ENCODE peak calls at places on chromosomes 2 and 18, in nine cellular contexts. S, R, W, P, I, D, T, U and L are unnamed samples.

GRCh38 chr2:28052691-28053090 is 162.2 kb downstream of the BABAM2 start:
- DNase-seq in S (no peak), R (no peak), W (no peak), P (no peak), I (peak), D (no peak), T (no peak), U (no peak), L (no peak)

GRCh38 chr2:122210898-122211605 is 455.6 kb downstream of the TSN start:
- DNase-seq in S (no peak), R (no peak), W (no peak), P (no peak), I (no peak), D (no peak), T (no peak), U (no peak), L (no peak)

GRCh38 chr18:31618801-31619200 is 27.1 kb downstream of the TTR start:
- DNase-seq in S (no peak), R (no peak), W (no peak), P (no peak), I (no peak), D (no peak), T (no peak), U (no peak), L (no peak)

GRCh38 chr18:49876536-49876935 is 63.2 kb upstream of the ACAA2 start:
- DNase-seq in S (no peak), R (no peak), W (no peak), P (no peak), I (no peak), D (no peak), T (no peak), U (no peak), L (no peak)

GRCh38 chr2:235639387-235639786 is 145.5 kb downstream of the AGAP1 start:
- DNase-seq in S (peak), R (no peak), W (no peak), P (peak), I (peak), D (no peak), T (peak), U (peak), L (peak)

GRCh38 chr2:50943781-50944180 is 88.2 kb downstream of the NRXN1 start:
- DNase-seq in S (no peak), R (no peak), W (no peak), P (no peak), I (no peak), D (no peak), T (no peak), U (no peak), L (no peak)

GRCh38 chr2:229901819-229902218 is 20.0 kb downstream of the TRIP12 start:
- DNase-seq in S (peak), R (no peak), W (no peak), P (peak), I (peak), D (peak), T (no peak), U (no peak), L (peak)

GRCh38 chr2:29425866-29426265 is 310.7 kb downstream of the CLIP4 start:
- DNase-seq in S (no peak), R (no peak), W (no peak), P (no peak), I (no peak), D (no peak), T (no peak), U (no peak), L (no peak)

GRCh38 chr2:9966491-9967022 is 15.1 kb downstream of the GRHL1 start:
- DNase-seq in S (no peak), R (no peak), W (no peak), P (no peak), I (no peak), D (no peak), T (no peak), U (no peak), L (no peak)

GRCh38 chr2:20560891-20561702 is 89.8 kb downstream of the HS1BP3 start:
- DNase-seq in S (no peak), R (no peak), W (no peak), P (no peak), I (no peak), D (no peak), T (no peak), U (no peak), L (no peak)

GRCh38 chr2:46803911-46804670 is 111.5 kb downstream of the MCFD2 start:
- DNase-seq in S (peak), R (no peak), W (no peak), P (peak), I (peak), D (peak), T (no peak), U (no peak), L (peak)

GRCh38 chr18:60809937-60810336 is 437.4 kb upstream of the MC4R start:
- DNase-seq in S (no peak), R (no peak), W (no peak), P (no peak), I (no peak), D (no peak), T (no peak), U (no peak), L (no peak)

GRCh38 chr18:22223263-22223960 is 54.0 kb downstream of the GATA6 start:
- DNase-seq in S (peak), R (peak), W (no peak), P (peak), I (peak), D (peak), T (peak), U (peak), L (no peak)

GRCh38 chr2:177391822-177392372 is 676 bp upstream of the AGPS start:
- DNase-seq in S (no peak), R (no peak), W (no peak), P (no peak), I (no peak), D (no peak), T (no peak), U (no peak), L (no peak)

GRCh38 chr2:112074506-112074905 is 19.4 kb downstream of the TMEM87B start:
- DNase-seq in S (no peak), R (no peak), W (no peak), P (no peak), I (no peak), D (no peak), T (no peak), U (no peak), L (no peak)

GRCh38 chr18:38611036-38611964 is 1045.7 kb upstream of the CELF4 start:
- DNase-seq in S (no peak), R (no peak), W (no peak), P (no peak), I (no peak), D (no peak), T (no peak), U (peak), L (no peak)

GRCh38 chr18:75226301-75226955 is 15.8 kb downstream of the TSHZ1 start:
- DNase-seq in S (no peak), R (no peak), W (no peak), P (no peak), I (peak), D (no peak), T (no peak), U (no peak), L (no peak)

GRCh38 chr2:119914266-119914665 is 98.6 kb upstream of the EPB41L5 start:
- DNase-seq in S (no peak), R (no peak), W (no peak), P (no peak), I (no peak), D (no peak), T (no peak), U (no peak), L (no peak)

GRCh38 chr2:165182029-165182428 is 21.8 kb downstream of the SCN3A start:
- DNase-seq in S (no peak), R (no peak), W (no peak), P (no peak), I (no peak), D (no peak), T (no peak), U (no peak), L (no peak)

GRCh38 chr2:237702439-237703397 is 75.3 kb downstream of the LRRFIP1 start:
- DNase-seq in S (peak), R (no peak), W (no peak), P (peak), I (peak), D (no peak), T (no peak), U (peak), L (peak)

GRCh38 chr2:221501210-221501882 is 70.8 kb downstream of the EPHA4 start:
- DNase-seq in S (peak), R (no peak), W (no peak), P (no peak), I (peak), D (no peak), T (no peak), U (no peak), L (no peak)

GRCh38 chr18:49863769-49864615 is 50.7 kb upstream of the ACAA2 start:
- DNase-seq in S (no peak), R (no peak), W (no peak), P (no peak), I (no peak), D (no peak), T (no peak), U (no peak), L (no peak)

GRCh38 chr2:47043142-47043890 is 111.8 kb downstream of the STPG4 start:
- DNase-seq in S (peak), R (peak), W (no peak), P (no peak), I (peak), D (peak), T (no peak), U (peak), L (peak)

GRCh38 chr2:37343537-37344434 is 644 bp upstream of the QPCT start:
- DNase-seq in S (peak), R (no peak), W (peak), P (no peak), I (peak), D (no peak), T (no peak), U (peak), L (peak)

GRCh38 chr2:159147687-159148086 is 138.8 kb downstream of the WDSUB1 start:
- DNase-seq in S (no peak), R (no peak), W (no peak), P (no peak), I (no peak), D (no peak), T (no peak), U (no peak), L (no peak)

GRCh38 chr2:159150208-159150607 is 136.3 kb downstream of the WDSUB1 start:
- DNase-seq in S (no peak), R (no peak), W (no peak), P (no peak), I (no peak), D (no peak), T (no peak), U (no peak), L (no peak)

GRCh38 chr2:159146930-159147666 is 139.4 kb downstream of the WDSUB1 start:
- DNase-seq in S (no peak), R (no peak), W (no peak), P (peak), I (no peak), D (peak), T (no peak), U (peak), L (no peak)

GRCh38 chr2:159149786-159150185 is 136.7 kb downstream of the WDSUB1 start:
- DNase-seq in S (no peak), R (no peak), W (no peak), P (no peak), I (no peak), D (no peak), T (no peak), U (no peak), L (no peak)

DNA sequence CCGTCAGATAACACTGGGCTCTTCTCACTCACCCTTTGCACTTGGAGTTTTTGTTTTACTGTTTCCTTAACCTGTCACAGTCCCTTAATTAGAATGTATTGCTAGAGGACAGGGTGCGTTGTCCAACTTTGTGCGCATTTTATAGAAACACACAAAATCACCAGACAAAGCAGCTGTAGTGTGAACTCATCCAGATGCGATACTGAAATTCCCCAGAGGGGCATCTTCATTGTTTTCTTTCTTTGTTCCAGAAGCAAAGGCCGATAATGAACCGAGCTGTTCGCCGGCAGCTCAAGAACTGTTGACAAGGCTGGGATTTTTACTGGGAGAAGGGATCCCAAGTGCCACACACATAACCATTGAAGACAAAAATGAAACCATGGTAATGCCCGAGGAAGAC is 137.6 kb downstream of the WDSUB1 start:
- DNase-seq in S (no peak), R (no peak), W (no peak), P (no peak), I (no peak), D (no peak), T (no peak), U (no peak), L (no peak)
- H3K27ac ChIP-seq in S (no peak), R (no peak), W (no peak), P (no peak), I (no peak), D (no peak), T (no peak), U (no peak), L (no peak)

GRCh38 chr2:203997481-203997880 is 60.9 kb downstream of the ICOS start:
- DNase-seq in S (no peak), R (no peak), W (no peak), P (no peak), I (no peak), D (no peak), T (no peak), U (no peak), L (no peak)

GRCh38 chr2:203999844-204000243 is 63.3 kb downstream of the ICOS start:
- DNase-seq in S (no peak), R (no peak), W (no peak), P (no peak), I (no peak), D (no peak), T (no peak), U (no peak), L (no peak)

GRCh38 chr2:203996692-203997091 is 60.1 kb downstream of the ICOS start:
- DNase-seq in S (no peak), R (no peak), W (no peak), P (no peak), I (no peak), D (no peak), T (no peak), U (no peak), L (no peak)

GRCh38 chr2:204000446-204000845 is 63.9 kb downstream of the ICOS start:
- DNase-seq in S (no peak), R (no peak), W (no peak), P (no peak), I (no peak), D (no peak), T (no peak), U (no peak), L (no peak)

DNA sequence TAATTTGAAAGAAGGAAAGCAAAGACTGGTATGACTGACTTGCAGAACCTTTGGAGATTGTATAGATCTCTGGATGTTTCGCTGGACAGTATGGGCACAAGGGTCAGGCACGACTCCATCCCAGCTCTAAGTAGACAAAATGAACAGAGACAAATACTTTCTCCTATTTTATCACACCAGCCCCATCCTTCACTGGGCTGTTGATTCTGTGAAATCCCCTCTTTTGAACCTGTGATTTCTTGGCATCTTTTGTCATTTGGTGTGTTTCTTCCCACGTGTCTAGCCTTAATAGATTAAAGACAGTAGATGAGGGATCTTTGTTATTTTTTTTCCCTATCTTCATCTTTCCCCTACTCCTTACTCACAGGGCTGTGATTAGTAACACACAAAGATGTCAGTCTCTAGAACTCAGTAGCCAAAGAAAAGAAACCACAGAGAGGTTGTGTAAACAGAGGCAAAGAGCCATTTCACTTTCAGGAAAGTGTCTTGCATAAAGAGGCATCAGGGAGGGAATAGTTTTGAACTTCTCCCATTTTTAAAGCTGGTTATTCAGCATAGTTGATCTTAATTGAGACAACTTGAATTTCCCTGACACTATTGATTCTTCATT is 61.7 kb downstream of the ICOS start:
- DNase-seq in S (peak), R (no peak), W (no peak), P (no peak), I (peak), D (no peak), T (no peak), U (no peak), L (no peak)
- H3K27ac ChIP-seq in S (no peak), R (no peak), W (no peak), P (no peak), I (no peak), D (no peak), T (no peak), U (no peak), L (no peak)

GRCh38 chr2:42874838-42875801 is 82.7 kb upstream of the HAAO start:
- DNase-seq in S (no peak), R (no peak), W (no peak), P (no peak), I (no peak), D (no peak), T (no peak), U (peak), L (no peak)
- H3K27ac ChIP-seq in S (no peak), R (no peak), W (no peak), P (peak), I (no peak), D (no peak), T (peak), U (peak), L (no peak)

DNA sequence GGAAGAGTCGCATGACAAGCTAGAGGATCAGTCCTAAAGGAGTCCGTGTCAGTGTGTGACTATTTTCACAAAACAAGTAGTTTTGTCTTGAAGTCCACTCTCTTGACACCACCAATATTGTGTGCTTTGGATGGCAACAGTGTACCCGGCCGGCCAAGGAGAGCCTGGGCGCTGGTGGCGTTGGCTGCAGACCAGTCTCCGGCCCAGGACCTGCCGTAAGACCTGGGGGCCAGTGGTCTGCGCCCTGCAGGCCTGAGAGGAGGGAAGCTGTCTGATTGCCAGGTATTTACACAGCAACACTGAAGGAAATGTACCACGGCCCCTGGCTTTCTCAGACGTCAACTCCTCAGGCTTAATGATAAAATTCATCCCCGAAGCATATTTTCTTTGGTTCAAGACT is 472.4 kb upstream of the SALL3 start:
- DNase-seq in S (no peak), R (no peak), W (no peak), P (no peak), I (no peak), D (no peak), T (no peak), U (no peak), L (no peak)
- H3K27ac ChIP-seq in S (no peak), R (no peak), W (no peak), P (no peak), I (no peak), D (no peak), T (no peak), U (no peak), L (no peak)

GRCh38 chr2:55111230-55111569 is 60.9 kb upstream of the RTN4 start:
- DNase-seq in S (no peak), R (no peak), W (no peak), P (no peak), I (no peak), D (no peak), T (no peak), U (no peak), L (no peak)
- H3K27ac ChIP-seq in S (peak), R (peak), W (no peak), P (peak), I (peak), D (peak), T (peak), U (no peak), L (peak)

DNA sequence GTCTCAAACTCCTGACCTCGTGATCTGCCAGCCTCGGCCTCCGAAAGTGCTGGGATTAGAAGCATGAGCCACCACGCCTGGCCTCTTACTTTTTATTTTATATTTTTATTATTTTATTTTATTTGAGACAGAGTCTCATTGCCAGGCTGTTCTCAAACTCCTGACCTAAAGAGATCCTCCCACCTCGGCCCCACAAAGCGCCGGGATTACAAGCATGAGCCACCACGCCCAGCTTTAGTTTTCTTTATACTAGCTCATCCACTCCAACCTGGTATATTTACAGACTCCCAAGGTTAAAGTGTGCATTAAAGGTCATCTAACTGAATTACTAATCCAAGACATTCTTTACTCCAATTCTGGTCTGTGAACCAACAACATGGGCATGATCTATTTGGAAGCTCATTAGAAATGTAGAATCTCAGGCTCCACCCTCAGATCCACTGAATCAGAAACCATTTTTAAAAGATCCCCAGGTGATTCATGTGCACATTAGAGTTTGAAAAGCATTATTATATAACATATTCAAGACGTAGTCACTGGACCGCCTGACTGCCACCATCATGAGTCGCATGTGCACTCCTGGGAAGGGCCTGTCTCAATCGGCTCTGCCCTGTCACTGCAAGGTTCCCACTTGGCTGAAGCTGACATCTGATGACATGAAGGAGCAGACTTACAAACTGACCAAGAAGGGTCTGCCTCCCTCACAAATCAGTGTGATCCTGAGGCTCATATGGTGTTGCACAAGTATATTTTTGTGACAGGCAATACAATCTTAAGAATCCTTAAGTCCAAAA is 26.6 kb downstream of the ATAD2B start:
- DNase-seq in S (peak), R (peak), W (no peak), P (peak), I (no peak), D (peak), T (no peak), U (no peak), L (no peak)
- H3K27ac ChIP-seq in S (peak), R (peak), W (no peak), P (no peak), I (peak), D (peak), T (no peak), U (no peak), L (no peak)